ENCODE peak calls at places on chromosome 16, in nine cellular contexts. One of them, this sample, is unnamed.
A peak's percentile ranks its signal among the peaks of the same experiment; 100 is the strongest.

GRCh38 chr16:85420501-85421337 is 192.4 kb upstream of the GSE1 start:
- DNase-seq in CD8-positive, alpha-beta T cell: peak; percentile 69
- DNase-seq in AG09309: no peak
- DNase-seq in A673: peak; percentile 73
- DNase-seq in lung: peak; percentile 58
- DNase-seq in stomach: peak; percentile 74
- DNase-seq in tibial nerve: no peak
- DNase-seq in sigmoid colon: peak; percentile 72
- DNase-seq in HFF-Myc: no peak
- DNase-seq in this sample: peak; percentile 53

GRCh38 chr16:29029168-29029994 is 44.5 kb downstream of the LAT start:
- DNase-seq in CD8-positive, alpha-beta T cell: peak; percentile 70
- DNase-seq in AG09309: peak; percentile 73
- DNase-seq in A673: peak; percentile 68
- DNase-seq in lung: no peak
- DNase-seq in stomach: no peak
- DNase-seq in tibial nerve: no peak
- DNase-seq in sigmoid colon: peak; percentile 59
- DNase-seq in HFF-Myc: peak; percentile 77
- DNase-seq in this sample: peak; percentile 94

GRCh38 chr16:68778551-68779231 is 41.6 kb downstream of the CDH1 start:
- DNase-seq in CD8-positive, alpha-beta T cell: no peak
- DNase-seq in AG09309: no peak
- DNase-seq in A673: no peak
- DNase-seq in lung: peak; percentile 43
- DNase-seq in stomach: peak; percentile 73
- DNase-seq in tibial nerve: no peak
- DNase-seq in sigmoid colon: no peak
- DNase-seq in HFF-Myc: no peak
- DNase-seq in this sample: peak; percentile 15

GRCh38 chr16:29825145-29826044 is 5.1 kb downstream of the MVP start:
- DNase-seq in CD8-positive, alpha-beta T cell: no peak
- DNase-seq in AG09309: no peak
- DNase-seq in A673: no peak
- DNase-seq in lung: no peak
- DNase-seq in stomach: no peak
- DNase-seq in tibial nerve: no peak
- DNase-seq in sigmoid colon: peak; percentile 90
- DNase-seq in HFF-Myc: peak; percentile 70
- DNase-seq in this sample: no peak

GRCh38 chr16:49148410-49148809 is 133.2 kb downstream of the CBLN1 start:
- DNase-seq in CD8-positive, alpha-beta T cell: no peak
- DNase-seq in AG09309: no peak
- DNase-seq in A673: no peak
- DNase-seq in lung: no peak
- DNase-seq in stomach: no peak
- DNase-seq in tibial nerve: no peak
- DNase-seq in sigmoid colon: no peak
- DNase-seq in HFF-Myc: no peak
- DNase-seq in this sample: no peak

GRCh38 chr16:50313596-50314483 is 47.5 kb downstream of the ADCY7 start:
- DNase-seq in CD8-positive, alpha-beta T cell: peak; percentile 49
- DNase-seq in AG09309: no peak
- DNase-seq in A673: no peak
- DNase-seq in lung: peak; percentile 60
- DNase-seq in stomach: peak; percentile 25
- DNase-seq in tibial nerve: no peak
- DNase-seq in sigmoid colon: peak; percentile 76
- DNase-seq in HFF-Myc: no peak
- DNase-seq in this sample: no peak

GRCh38 chr16:47018223-47018891 is 44.9 kb upstream of the DNAJA2 start:
- DNase-seq in CD8-positive, alpha-beta T cell: no peak
- DNase-seq in AG09309: no peak
- DNase-seq in A673: peak; percentile 38
- DNase-seq in lung: peak; percentile 31
- DNase-seq in stomach: peak; percentile 72
- DNase-seq in tibial nerve: no peak
- DNase-seq in sigmoid colon: no peak
- DNase-seq in HFF-Myc: no peak
- DNase-seq in this sample: peak; percentile 18

GRCh38 chr16:54540525-54541180 is 254.1 kb upstream of the IRX3 start:
- DNase-seq in CD8-positive, alpha-beta T cell: no peak
- DNase-seq in AG09309: no peak
- DNase-seq in A673: no peak
- DNase-seq in lung: peak; percentile 48
- DNase-seq in stomach: peak; percentile 79
- DNase-seq in tibial nerve: no peak
- DNase-seq in sigmoid colon: no peak
- DNase-seq in HFF-Myc: no peak
- DNase-seq in this sample: no peak

GRCh38 chr16:65176603-65177002 is 54.7 kb upstream of the CDH11 start:
- DNase-seq in CD8-positive, alpha-beta T cell: no peak
- DNase-seq in AG09309: peak; percentile 48
- DNase-seq in A673: no peak
- DNase-seq in lung: peak; percentile 30
- DNase-seq in stomach: no peak
- DNase-seq in tibial nerve: no peak
- DNase-seq in sigmoid colon: peak; percentile 82
- DNase-seq in HFF-Myc: peak; percentile 7
- DNase-seq in this sample: no peak

GRCh38 chr16:2783581-2784375 is 3.6 kb downstream of the PRSS33 start:
- DNase-seq in CD8-positive, alpha-beta T cell: no peak
- DNase-seq in AG09309: no peak
- DNase-seq in A673: no peak
- DNase-seq in lung: no peak
- DNase-seq in stomach: no peak
- DNase-seq in tibial nerve: no peak
- DNase-seq in sigmoid colon: peak; percentile 50
- DNase-seq in HFF-Myc: no peak
- DNase-seq in this sample: no peak

GRCh38 chr16:85437161-85438052 is 175.7 kb upstream of the GSE1 start:
- DNase-seq in CD8-positive, alpha-beta T cell: no peak
- DNase-seq in AG09309: no peak
- DNase-seq in A673: peak; percentile 70
- DNase-seq in lung: peak; percentile 59
- DNase-seq in stomach: peak; percentile 84
- DNase-seq in tibial nerve: no peak
- DNase-seq in sigmoid colon: peak; percentile 80
- DNase-seq in HFF-Myc: no peak
- DNase-seq in this sample: peak; percentile 45

GRCh38 chr16:67541391-67542263 is 13.0 kb downstream of the RIPOR1 start:
- DNase-seq in CD8-positive, alpha-beta T cell: no peak
- DNase-seq in AG09309: no peak
- DNase-seq in A673: no peak
- DNase-seq in lung: no peak
- DNase-seq in stomach: no peak
- DNase-seq in tibial nerve: no peak
- DNase-seq in sigmoid colon: no peak
- DNase-seq in HFF-Myc: no peak
- DNase-seq in this sample: no peak

GRCh38 chr16:53429221-53429943 is 4.9 kb upstream of the RBL2 start:
- DNase-seq in CD8-positive, alpha-beta T cell: no peak
- DNase-seq in AG09309: peak; percentile 37
- DNase-seq in A673: peak; percentile 34
- DNase-seq in lung: no peak
- DNase-seq in stomach: no peak
- DNase-seq in tibial nerve: no peak
- DNase-seq in sigmoid colon: no peak
- DNase-seq in HFF-Myc: no peak
- DNase-seq in this sample: peak; percentile 84

GRCh38 chr16:85370543-85370880 is 242.6 kb upstream of the GSE1 start:
- DNase-seq in CD8-positive, alpha-beta T cell: no peak
- DNase-seq in AG09309: no peak
- DNase-seq in A673: no peak
- DNase-seq in lung: no peak
- DNase-seq in stomach: no peak
- DNase-seq in tibial nerve: no peak
- DNase-seq in sigmoid colon: no peak
- DNase-seq in HFF-Myc: no peak
- DNase-seq in this sample: no peak

GRCh38 chr16:85148959-85149358 is 36.7 kb upstream of the CIBAR2 start:
- DNase-seq in CD8-positive, alpha-beta T cell: no peak
- DNase-seq in AG09309: no peak
- DNase-seq in A673: no peak
- DNase-seq in lung: no peak
- DNase-seq in stomach: no peak
- DNase-seq in tibial nerve: no peak
- DNase-seq in sigmoid colon: no peak
- DNase-seq in HFF-Myc: no peak
- DNase-seq in this sample: no peak

GRCh38 chr16:66599726-66600125 is 4.8 kb upstream of the CMTM3 start:
- DNase-seq in CD8-positive, alpha-beta T cell: no peak
- DNase-seq in AG09309: no peak
- DNase-seq in A673: no peak
- DNase-seq in lung: no peak
- DNase-seq in stomach: no peak
- DNase-seq in tibial nerve: no peak
- DNase-seq in sigmoid colon: no peak
- DNase-seq in HFF-Myc: no peak
- DNase-seq in this sample: no peak

GRCh38 chr16:72015124-72015523 is 6.6 kb downstream of the DHODH start:
- DNase-seq in CD8-positive, alpha-beta T cell: no peak
- DNase-seq in AG09309: no peak
- DNase-seq in A673: no peak
- DNase-seq in lung: no peak
- DNase-seq in stomach: peak; percentile 40
- DNase-seq in tibial nerve: no peak
- DNase-seq in sigmoid colon: no peak
- DNase-seq in HFF-Myc: no peak
- DNase-seq in this sample: no peak

GRCh38 chr16:13780841-13781553 is 139.0 kb upstream of the ERCC4 start:
- DNase-seq in CD8-positive, alpha-beta T cell: no peak
- DNase-seq in AG09309: no peak
- DNase-seq in A673: no peak
- DNase-seq in lung: no peak
- DNase-seq in stomach: no peak
- DNase-seq in tibial nerve: no peak
- DNase-seq in sigmoid colon: no peak
- DNase-seq in HFF-Myc: no peak
- DNase-seq in this sample: no peak

GRCh38 chr16:56257666-56258359 is 66.5 kb downstream of the GNAO1 start:
- DNase-seq in CD8-positive, alpha-beta T cell: no peak
- DNase-seq in AG09309: no peak
- DNase-seq in A673: no peak
- DNase-seq in lung: no peak
- DNase-seq in stomach: no peak
- DNase-seq in tibial nerve: no peak
- DNase-seq in sigmoid colon: peak; percentile 72
- DNase-seq in HFF-Myc: no peak
- DNase-seq in this sample: no peak

DNA sequence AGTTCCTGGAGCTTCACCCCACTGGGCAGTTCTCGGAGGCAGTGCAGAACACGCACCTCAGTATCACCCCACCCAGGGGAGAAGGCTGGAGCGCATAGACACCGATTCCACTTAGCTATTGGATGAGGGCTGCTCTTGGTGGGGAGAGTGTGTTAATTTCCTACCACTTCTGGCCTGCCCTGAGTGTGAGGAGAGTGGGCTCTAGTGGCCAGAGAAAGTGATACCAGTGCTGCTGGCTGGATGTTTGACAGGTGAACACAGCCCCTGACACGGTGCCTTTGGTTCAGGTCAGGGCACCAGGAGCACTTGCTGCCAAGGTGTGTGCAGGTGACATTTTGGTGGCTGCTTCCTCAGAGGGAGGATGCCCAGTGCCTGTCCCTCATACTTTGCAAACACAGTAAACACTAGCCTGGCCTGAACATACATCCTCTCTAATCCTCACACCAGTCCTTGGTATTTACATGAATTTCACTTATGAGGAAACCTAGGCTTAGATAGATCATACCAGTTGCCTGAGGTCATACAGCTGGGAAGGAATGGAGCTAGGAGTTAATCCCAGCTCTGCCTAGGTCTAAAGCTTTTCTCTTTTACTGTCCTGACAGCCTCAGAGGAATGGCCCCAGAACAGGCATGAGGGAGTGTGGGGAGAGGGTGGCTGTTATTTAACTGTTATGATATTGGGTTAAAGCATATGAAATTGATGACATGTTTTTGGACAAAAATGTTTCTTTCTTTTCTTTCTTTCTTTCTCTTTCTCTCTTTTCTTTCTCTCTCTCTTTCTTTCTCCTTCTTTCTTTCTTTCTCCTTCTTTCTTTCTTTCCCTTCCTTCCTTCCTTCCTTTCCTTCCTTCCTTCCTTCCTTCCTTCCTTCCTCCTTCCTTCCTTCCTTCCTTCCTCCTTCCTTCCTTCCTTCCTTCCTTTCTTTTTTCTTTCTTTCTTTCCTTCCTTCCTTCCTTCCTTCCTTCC is 21.0 kb upstream of the ITGAX start:
- DNase-seq in CD8-positive, alpha-beta T cell: no peak
- DNase-seq in AG09309: no peak
- DNase-seq in A673: peak; percentile 25
- DNase-seq in lung: no peak
- DNase-seq in stomach: no peak
- DNase-seq in tibial nerve: no peak
- DNase-seq in sigmoid colon: peak; percentile 53
- DNase-seq in HFF-Myc: no peak
- DNase-seq in this sample: peak; percentile 42
- TF ChIP-seq CTCF in CD8-positive, alpha-beta T cell: peak; percentile 12
- TF ChIP-seq CTCF in AG09309: peak; percentile 20
- TF ChIP-seq CTCF in A673: peak; percentile 48
- TF ChIP-seq CTCF in lung: no peak
- TF ChIP-seq CTCF in stomach: no peak
- TF ChIP-seq CTCF in tibial nerve: peak; percentile 14
- TF ChIP-seq CTCF in sigmoid colon: no peak
- TF ChIP-seq CTCF in HFF-Myc: peak; percentile 25
- TF ChIP-seq CTCF in this sample: peak; percentile 24

GRCh38 chr16:10877472-10877946 is 507 bp downstream of the CIITA start:
- DNase-seq in CD8-positive, alpha-beta T cell: no peak
- DNase-seq in AG09309: no peak
- DNase-seq in A673: no peak
- DNase-seq in lung: no peak
- DNase-seq in stomach: no peak
- DNase-seq in tibial nerve: no peak
- DNase-seq in sigmoid colon: no peak
- DNase-seq in HFF-Myc: no peak
- DNase-seq in this sample: no peak
- H3K4me3 ChIP-seq in CD8-positive, alpha-beta T cell: no peak overlapping the region
- H3K4me3 ChIP-seq in AG09309: no peak overlapping the region
- H3K4me3 ChIP-seq in A673: no peak overlapping the region
- H3K4me3 ChIP-seq in lung: peak overlapping the region; percentile 18
- H3K4me3 ChIP-seq in stomach: no peak overlapping the region
- H3K4me3 ChIP-seq in tibial nerve: no peak overlapping the region
- H3K4me3 ChIP-seq in sigmoid colon: peak overlapping the region; percentile 54
- H3K4me3 ChIP-seq in HFF-Myc: no peak overlapping the region
- H3K4me3 ChIP-seq in this sample: no peak overlapping the region

GRCh38 chr16:87053016-87053982 is 263.9 kb downstream of the C16orf95 start:
- DNase-seq in CD8-positive, alpha-beta T cell: no peak
- DNase-seq in AG09309: no peak
- DNase-seq in A673: no peak
- DNase-seq in lung: no peak
- DNase-seq in stomach: no peak
- DNase-seq in tibial nerve: no peak
- DNase-seq in sigmoid colon: no peak
- DNase-seq in HFF-Myc: no peak
- DNase-seq in this sample: no peak
- TF ChIP-seq CTCF in CD8-positive, alpha-beta T cell: no peak
- TF ChIP-seq CTCF in AG09309: peak; percentile 28
- TF ChIP-seq CTCF in A673: no peak
- TF ChIP-seq CTCF in lung: no peak
- TF ChIP-seq CTCF in stomach: no peak
- TF ChIP-seq CTCF in tibial nerve: no peak
- TF ChIP-seq CTCF in sigmoid colon: no peak
- TF ChIP-seq CTCF in HFF-Myc: peak; percentile 3
- TF ChIP-seq CTCF in this sample: no peak

GRCh38 chr16:88938933-88939813 is 37.8 kb downstream of the CBFA2T3 start:
- DNase-seq in CD8-positive, alpha-beta T cell: no peak
- DNase-seq in AG09309: no peak
- DNase-seq in A673: no peak
- DNase-seq in lung: no peak
- DNase-seq in stomach: no peak
- DNase-seq in tibial nerve: no peak
- DNase-seq in sigmoid colon: no peak
- DNase-seq in HFF-Myc: no peak
- DNase-seq in this sample: no peak
- H3K4me3 ChIP-seq in CD8-positive, alpha-beta T cell: no peak overlapping the region
- H3K4me3 ChIP-seq in AG09309: no peak overlapping the region
- H3K4me3 ChIP-seq in A673: no peak overlapping the region
- H3K4me3 ChIP-seq in lung: peak overlapping the region; percentile 60
- H3K4me3 ChIP-seq in stomach: peak overlapping the region; percentile 55
- H3K4me3 ChIP-seq in tibial nerve: peak overlapping the region; percentile 41
- H3K4me3 ChIP-seq in sigmoid colon: peak overlapping the region; percentile 54
- H3K4me3 ChIP-seq in HFF-Myc: no peak overlapping the region
- H3K4me3 ChIP-seq in this sample: no peak overlapping the region